ENCODE peak calls at places on chromosomes 2 and 18, in seven cellular contexts. E is IMR-90, N is neuronal stem cell, X is H9, I is mesenchymal stem cell, G is H1, S is trophoblast cell. P is an unnamed sample.

GRCh38 chr2:218570850-218571249 is 2.2 kb downstream of the CNOT9 start:
- DNase-seq in E (peak; percentile 66), N (no peak), X (no peak), I (peak; percentile 59), G (no peak), S (peak; percentile 15), P (no peak)

GRCh38 chr18:22324191-22325131 is 93.3 kb downstream of the CTAGE1 start:
- DNase-seq in E (no peak), N (peak; percentile 46), X (peak; percentile 72), I (peak; percentile 56), G (no peak), S (no peak), P (peak; percentile 84)

GRCh38 chr2:239882335-239882734 is 142.8 kb downstream of the NDUFA10 start:
- DNase-seq in E (no peak), N (peak; percentile 32), X (peak; percentile 77), I (no peak), G (peak; percentile 31), S (peak; percentile 79), P (peak; percentile 70)

GRCh38 chr2:113283704-113284284 is 5.1 kb upstream of the PAX8 start:
- DNase-seq in E (peak; percentile 92), N (no peak), X (peak; percentile 37), I (peak; percentile 90), G (no peak), S (peak; percentile 95), P (peak; percentile 59)

GRCh38 chr2:214808961-214809750 is at the start of gene BARD1:
- DNase-seq in E (peak; percentile 43), N (peak; percentile 37), X (peak; percentile 49), I (peak; percentile 74), G (no peak), S (peak; percentile 58), P (peak; percentile 69)

GRCh38 chr2:162125138-162125537 is 26.9 kb downstream of the GCG start:
- DNase-seq in E (peak; percentile 19), N (no peak), X (no peak), I (peak; percentile 23), G (no peak), S (no peak), P (peak; percentile 78)

GRCh38 chr2:202161106-202161836 is 77.1 kb downstream of the SUMO1 start:
- DNase-seq in E (no peak), N (no peak), X (no peak), I (peak; percentile 27), G (no peak), S (no peak), P (no peak)

GRCh38 chr18:36461551-36461987 is 164.1 kb downstream of the FHOD3 start:
- DNase-seq in E (no peak), N (no peak), X (no peak), I (no peak), G (no peak), S (peak; percentile 89), P (no peak)

GRCh38 chr2:37090019-37090477 is 5.7 kb downstream of the GPATCH11 start:
- DNase-seq in E (no peak), N (no peak), X (no peak), I (no peak), G (no peak), S (no peak), P (no peak)
- H3K4me2 ChIP-seq in E (no peak overlapping the region), N (no peak overlapping the region), X (no peak overlapping the region), I (no peak overlapping the region), G (no peak overlapping the region), S (no peak overlapping the region), P (no peak overlapping the region)

GRCh38 chr2:18690342-18690741 is 101.0 kb upstream of the NT5C1B start:
- DNase-seq in E (no peak), N (no peak), X (peak; percentile 85), I (no peak), G (peak; percentile 47), S (peak; percentile 3), P (peak; percentile 74)

GRCh38 chr2:18682681-18683080 is 93.3 kb upstream of the NT5C1B start:
- DNase-seq in E (no peak), N (no peak), X (no peak), I (no peak), G (no peak), S (no peak), P (no peak)

GRCh38 chr2:18684202-18685040 is 95.1 kb upstream of the NT5C1B start:
- DNase-seq in E (peak; percentile 66), N (no peak), X (no peak), I (peak; percentile 68), G (no peak), S (no peak), P (no peak)
- H2BK5ac ChIP-seq in E (no peak overlapping the region), N (no peak overlapping the region), X (no peak overlapping the region), I (no peak overlapping the region), G (no peak overlapping the region), S (no peak overlapping the region), P (no peak overlapping the region)

DNA sequence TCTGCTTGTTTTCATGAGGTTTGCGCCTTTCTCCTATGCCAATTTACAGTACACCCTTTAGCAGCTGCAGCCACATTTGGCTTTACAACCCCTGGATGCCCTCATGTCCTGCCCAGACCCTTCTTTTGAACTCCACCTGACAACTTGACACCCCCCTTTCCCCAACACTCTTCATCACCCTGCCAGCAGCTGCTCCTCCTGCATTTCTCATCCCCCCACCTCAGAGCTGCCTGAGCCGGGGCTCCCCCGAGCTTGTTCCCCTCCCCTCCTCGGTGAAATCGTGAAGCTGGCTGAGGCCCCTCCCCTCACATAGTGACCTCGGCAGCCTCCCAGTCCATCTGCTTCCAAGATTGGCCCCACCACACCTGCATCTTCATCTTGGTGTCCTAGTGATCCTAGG is 40.5 kb downstream of the LRRFIP1 start:
- DNase-seq in E (no peak), N (no peak), X (no peak), I (no peak), G (no peak), S (no peak), P (no peak)
- H3K4me2 ChIP-seq in E (no peak overlapping the region), N (no peak overlapping the region), X (no peak overlapping the region), I (no peak overlapping the region), G (no peak overlapping the region), S (no peak overlapping the region), P (no peak overlapping the region)

GRCh38 chr18:80190311-80190710 is 57.0 kb downstream of the PARD6G start:
- DNase-seq in E (no peak), N (no peak), X (no peak), I (no peak), G (no peak), S (no peak), P (no peak)

GRCh38 chr18:80187956-80188642 is 59.2 kb downstream of the PARD6G start:
- DNase-seq in E (no peak), N (no peak), X (no peak), I (no peak), G (no peak), S (no peak), P (no peak)

GRCh38 chr18:80191264-80191663 is 56.0 kb downstream of the PARD6G start:
- DNase-seq in E (no peak), N (no peak), X (no peak), I (no peak), G (no peak), S (no peak), P (no peak)

GRCh38 chr18:80189197-80189865 is 58.0 kb downstream of the PARD6G start:
- DNase-seq in E (no peak), N (no peak), X (no peak), I (no peak), G (no peak), S (no peak), P (no peak)

GRCh38 chr18:80188643-80189010 is 58.7 kb downstream of the PARD6G start:
- DNase-seq in E (no peak), N (no peak), X (no peak), I (no peak), G (no peak), S (no peak), P (no peak)
- H2BK5ac ChIP-seq in E (no peak overlapping the region), N (no peak overlapping the region), X (no peak overlapping the region), I (no peak overlapping the region), G (no peak overlapping the region), S (no peak overlapping the region), P (no peak overlapping the region)

DNA sequence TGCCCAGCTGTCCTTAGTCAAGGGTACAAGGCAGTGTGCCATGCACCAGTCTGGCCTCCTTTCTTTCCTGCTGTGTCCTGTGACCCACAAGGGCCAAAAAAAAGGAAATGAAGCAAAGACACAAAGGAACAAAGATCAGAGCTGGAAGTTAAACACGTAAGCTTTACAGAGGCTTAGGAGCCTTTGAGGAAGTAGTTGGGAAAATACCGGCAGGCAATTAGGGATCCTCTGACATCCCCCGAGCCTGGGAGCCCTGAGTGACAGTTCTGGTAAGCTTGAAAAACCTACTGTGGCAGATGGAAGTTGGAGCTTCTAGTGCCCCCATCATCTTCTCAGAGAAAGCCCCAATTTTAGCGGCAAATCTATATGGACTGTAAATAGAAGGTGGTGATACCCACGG is 78.5 kb downstream of the SPRED2 start:
- DNase-seq in E (no peak), N (peak; percentile 24), X (no peak), I (no peak), G (no peak), S (peak; percentile 23), P (no peak)
- H3K4me2 ChIP-seq in E (no peak overlapping the region), N (no peak overlapping the region), X (no peak overlapping the region), I (no peak overlapping the region), G (no peak overlapping the region), S (no peak overlapping the region), P (no peak overlapping the region)

GRCh38 chr2:37427241-37427640 is 82.8 kb downstream of the QPCT start:
- DNase-seq in E (no peak), N (no peak), X (no peak), I (no peak), G (no peak), S (peak; percentile 63), P (no peak)
- H2BK5ac ChIP-seq in E (no peak overlapping the region), N (no peak overlapping the region), X (no peak overlapping the region), I (no peak overlapping the region), G (no peak overlapping the region), S (no peak overlapping the region), P (no peak overlapping the region)

GRCh38 chr2:25388491-25388890 is 46.8 kb upstream of the DNMT3A start:
- DNase-seq in E (no peak), N (no peak), X (no peak), I (no peak), G (no peak), S (no peak), P (no peak)
- H3K4me2 ChIP-seq in E (no peak overlapping the region), N (no peak overlapping the region), X (no peak overlapping the region), I (no peak overlapping the region), G (no peak overlapping the region), S (no peak overlapping the region), P (no peak overlapping the region)

DNA sequence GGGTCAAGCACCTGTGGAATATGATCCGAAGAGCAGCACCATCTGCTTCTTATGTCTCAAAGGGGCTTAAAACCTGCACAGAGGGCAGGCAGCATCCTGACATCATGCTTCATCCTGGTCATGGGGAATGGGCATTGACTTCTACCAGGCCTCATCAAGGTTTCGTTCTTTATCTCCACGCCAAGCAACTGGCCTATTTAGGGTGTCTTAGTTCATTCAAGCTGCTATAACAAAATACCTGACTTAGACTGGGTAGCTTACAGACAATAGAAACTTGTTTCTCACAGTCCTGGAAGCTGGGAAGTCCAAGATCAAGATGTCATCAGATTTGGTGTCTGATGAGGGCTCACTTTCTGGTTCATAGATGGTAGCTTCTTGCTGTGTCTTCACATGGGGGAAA is 69.4 kb downstream of the MYO3B start:
- DNase-seq in E (no peak), N (no peak), X (no peak), I (no peak), G (no peak), S (no peak), P (no peak)
- H2BK5ac ChIP-seq in E (no peak overlapping the region), N (no peak overlapping the region), X (no peak overlapping the region), I (no peak overlapping the region), G (no peak overlapping the region), S (no peak overlapping the region), P (no peak overlapping the region)

P was measured in mesendoderm.